ENCODE peak calls at places on chromosomes 3 and 15, in four cellular contexts. T is psoas muscle, B is uterus, D is HS-5. E is an unnamed sample.

GRCh38 chr3:37909067-37909911 is 47.6 kb downstream of the CTDSPL start:
- DNase-seq in D (no peak), B (no peak), T (no peak), E (no peak)

GRCh38 chr3:50205719-50206276 is 727 bp downstream of the SLC38A3 start:
- DNase-seq in T (peak), D (no peak), B (no peak), E (no peak)

GRCh38 chr3:39237012-39237411 is 42.8 kb downstream of the CX3CR1 start:
- DNase-seq in B (no peak), T (no peak), D (no peak), E (no peak)

GRCh38 chr15:22958487-22959280 is 21.5 kb downstream of the CYFIP1 start:
- DNase-seq in T (no peak), B (no peak), D (no peak), E (peak)

GRCh38 chr3:93988764-93989163 is 8.8 kb downstream of the ARL13B start:
- DNase-seq in B (no peak), T (no peak), D (no peak), E (no peak)

GRCh38 chr3:62607287-62608029 is 234.1 kb upstream of the FEZF2 start:
- DNase-seq in B (no peak), D (peak), T (no peak), E (peak)

GRCh38 chr3:44509985-44510360 is 32.5 kb upstream of the ZNF445 start:
- DNase-seq in T (no peak), D (no peak), B (no peak), E (no peak)

GRCh38 chr15:46365612-46366011 is 730.8 kb downstream of the SQOR start:
- DNase-seq in T (no peak), B (no peak), D (peak), E (peak)